ENCODE peak calls at places on chromosome X, in five cellular contexts. One of them, this sample, is unnamed.

GRCh38 chrX:10110316-10110932 is 46.4 kb upstream of the CLCN4 start:
- DNase-seq in cardiac fibroblast: no peak
- DNase-seq in fibroblast of mammary gland: no peak
- DNase-seq in hepatocyte: no peak
- DNase-seq in AG04450: no peak
- DNase-seq in this sample: no peak

GRCh38 chrX:49838374-49838773 is 9.3 kb downstream of the PAGE4 start:
- DNase-seq in cardiac fibroblast: peak; percentile 28
- DNase-seq in fibroblast of mammary gland: peak; percentile 36
- DNase-seq in hepatocyte: peak; percentile 43
- DNase-seq in AG04450: no peak
- DNase-seq in this sample: peak; percentile 10

GRCh38 chrX:11532291-11533075 is 133.2 kb downstream of the ARHGAP6 start:
- DNase-seq in cardiac fibroblast: no peak
- DNase-seq in fibroblast of mammary gland: no peak
- DNase-seq in hepatocyte: peak; percentile 7
- DNase-seq in AG04450: no peak
- DNase-seq in this sample: no peak

GRCh38 chrX:68910743-68911142 is 81.9 kb downstream of the EFNB1 start:
- DNase-seq in cardiac fibroblast: no peak
- DNase-seq in fibroblast of mammary gland: no peak
- DNase-seq in hepatocyte: no peak
- DNase-seq in AG04450: no peak
- DNase-seq in this sample: no peak

GRCh38 chrX:136694491-136695087 is 46.6 kb downstream of the CD40LG start:
- DNase-seq in cardiac fibroblast: peak; percentile 73
- DNase-seq in fibroblast of mammary gland: peak; percentile 60
- DNase-seq in hepatocyte: peak; percentile 51
- DNase-seq in AG04450: no peak
- DNase-seq in this sample: no peak

GRCh38 chrX:81261576-81261975 is 59.7 kb downstream of the SH3BGRL start:
- DNase-seq in cardiac fibroblast: peak; percentile 81
- DNase-seq in fibroblast of mammary gland: peak; percentile 7
- DNase-seq in hepatocyte: no peak
- DNase-seq in AG04450: no peak
- DNase-seq in this sample: no peak

GRCh38 chrX:4570141-4570540 is 856.7 kb upstream of the PRKX start:
- DNase-seq in cardiac fibroblast: no peak
- DNase-seq in fibroblast of mammary gland: no peak
- DNase-seq in hepatocyte: peak; percentile 54
- DNase-seq in AG04450: no peak
- DNase-seq in this sample: peak; percentile 14

GRCh38 chrX:100409316-100410082 is 574 bp downstream of the PCDH19 start:
- DNase-seq in cardiac fibroblast: no peak
- DNase-seq in fibroblast of mammary gland: peak; percentile 8
- DNase-seq in hepatocyte: no peak
- DNase-seq in AG04450: no peak
- DNase-seq in this sample: peak; percentile 31

GRCh38 chrX:17024896-17025295 is 78.4 kb downstream of the REPS2 start:
- DNase-seq in cardiac fibroblast: no peak
- DNase-seq in fibroblast of mammary gland: no peak
- DNase-seq in hepatocyte: peak; percentile 28
- DNase-seq in AG04450: no peak
- DNase-seq in this sample: no peak

GRCh38 chrX:2954541-2954940 is 25.4 kb upstream of the ARSD start:
- DNase-seq in cardiac fibroblast: peak; percentile 46
- DNase-seq in fibroblast of mammary gland: no peak
- DNase-seq in hepatocyte: no peak
- DNase-seq in AG04450: no peak
- DNase-seq in this sample: no peak

GRCh38 chrX:1521459-1521956 is 15.5 kb downstream of the P2RY8 start:
- DNase-seq in cardiac fibroblast: no peak
- DNase-seq in fibroblast of mammary gland: no peak
- DNase-seq in hepatocyte: no peak
- DNase-seq in AG04450: no peak
- DNase-seq in this sample: no peak

GRCh38 chrX:389021-389441 is 2.3 kb upstream of the PPP2R3B start:
- DNase-seq in cardiac fibroblast: no peak
- DNase-seq in fibroblast of mammary gland: no peak
- DNase-seq in hepatocyte: no peak
- DNase-seq in AG04450: no peak
- DNase-seq in this sample: no peak

GRCh38 chrX:39721570-39722279 is 376.0 kb downstream of the BCOR start:
- DNase-seq in cardiac fibroblast: peak; percentile 48
- DNase-seq in fibroblast of mammary gland: peak; percentile 15
- DNase-seq in hepatocyte: peak; percentile 46
- DNase-seq in AG04450: no peak
- DNase-seq in this sample: peak; percentile 10

GRCh38 chrX:337331-337831 is 18.8 kb upstream of the GTPBP6 start:
- DNase-seq in cardiac fibroblast: no peak
- DNase-seq in fibroblast of mammary gland: no peak
- DNase-seq in hepatocyte: no peak
- DNase-seq in AG04450: no peak
- DNase-seq in this sample: no peak

GRCh38 chrX:137151403-137151802 is 117.6 kb upstream of the GPR101 start:
- DNase-seq in cardiac fibroblast: no peak
- DNase-seq in fibroblast of mammary gland: no peak
- DNase-seq in hepatocyte: no peak
- DNase-seq in AG04450: no peak
- DNase-seq in this sample: no peak

GRCh38 chrX:38262715-38263620 is 42.3 kb upstream of the SRPX start:
- DNase-seq in cardiac fibroblast: peak; percentile 8
- DNase-seq in fibroblast of mammary gland: no peak
- DNase-seq in hepatocyte: no peak
- DNase-seq in AG04450: peak; percentile 21
- DNase-seq in this sample: peak; percentile 58

GRCh38 chrX:72306851-72307645 is 1.3 kb upstream of the CITED1 start:
- DNase-seq in cardiac fibroblast: peak; percentile 63
- DNase-seq in fibroblast of mammary gland: peak; percentile 62
- DNase-seq in hepatocyte: peak; percentile 48
- DNase-seq in AG04450: peak; percentile 37
- DNase-seq in this sample: peak; percentile 63

GRCh38 chrX:16786791-16787735 is 797 bp downstream of the TXLNG start:
- DNase-seq in cardiac fibroblast: no peak
- DNase-seq in fibroblast of mammary gland: peak; percentile 50
- DNase-seq in hepatocyte: peak; percentile 58
- DNase-seq in AG04450: no peak
- DNase-seq in this sample: peak; percentile 21

GRCh38 chrX:23776363-23776762 is 6.6 kb upstream of the SAT1 start:
- DNase-seq in cardiac fibroblast: no peak
- DNase-seq in fibroblast of mammary gland: no peak
- DNase-seq in hepatocyte: no peak
- DNase-seq in AG04450: no peak
- DNase-seq in this sample: no peak

GRCh38 chrX:1928805-1929204 is 313.9 kb downstream of the ASMT start:
- DNase-seq in cardiac fibroblast: no peak
- DNase-seq in fibroblast of mammary gland: no peak
- DNase-seq in hepatocyte: no peak
- DNase-seq in AG04450: no peak
- DNase-seq in this sample: no peak

GRCh38 chrX:21806691-21807090 is 32.7 kb upstream of the MBTPS2 start:
- DNase-seq in cardiac fibroblast: peak; percentile 28
- DNase-seq in fibroblast of mammary gland: peak; percentile 39
- DNase-seq in hepatocyte: no peak
- DNase-seq in AG04450: no peak
- DNase-seq in this sample: no peak

GRCh38 chrX:40988100-40988499 is 97.1 kb upstream of the USP9X start:
- DNase-seq in cardiac fibroblast: no peak
- DNase-seq in fibroblast of mammary gland: no peak
- DNase-seq in hepatocyte: no peak
- DNase-seq in AG04450: no peak
- DNase-seq in this sample: no peak

GRCh38 chrX:109266034-109266433 is 215.9 kb downstream of the GUCY2F start:
- DNase-seq in cardiac fibroblast: no peak
- DNase-seq in fibroblast of mammary gland: no peak
- DNase-seq in hepatocyte: no peak
- DNase-seq in AG04450: no peak
- DNase-seq in this sample: no peak

GRCh38 chrX:134932528-134933217 is 58.1 kb upstream of the SMIM10 start:
- DNase-seq in cardiac fibroblast: peak; percentile 81
- DNase-seq in fibroblast of mammary gland: peak; percentile 80
- DNase-seq in hepatocyte: no peak
- DNase-seq in AG04450: no peak
- DNase-seq in this sample: peak; percentile 36

GRCh38 chrX:67288958-67289641 is 254.7 kb upstream of the AR start:
- DNase-seq in cardiac fibroblast: no peak
- DNase-seq in fibroblast of mammary gland: no peak
- DNase-seq in hepatocyte: no peak
- DNase-seq in AG04450: no peak
- DNase-seq in this sample: no peak

GRCh38 chrX:68841251-68842049 is 12.6 kb downstream of the EFNB1 start:
- DNase-seq in cardiac fibroblast: no peak
- DNase-seq in fibroblast of mammary gland: no peak
- DNase-seq in hepatocyte: no peak
- DNase-seq in AG04450: no peak
- DNase-seq in this sample: no peak

GRCh38 chrX:148265829-148266228 is 234.6 kb upstream of the AFF2 start:
- DNase-seq in cardiac fibroblast: no peak
- DNase-seq in fibroblast of mammary gland: no peak
- DNase-seq in hepatocyte: no peak
- DNase-seq in AG04450: no peak
- DNase-seq in this sample: no peak

GRCh38 chrX:7072856-7073255 is 74.7 kb upstream of the STS start:
- DNase-seq in cardiac fibroblast: no peak
- DNase-seq in fibroblast of mammary gland: no peak
- DNase-seq in hepatocyte: no peak
- DNase-seq in AG04450: no peak
- DNase-seq in this sample: no peak

GRCh38 chrX:22165732-22166457 is 106.8 kb upstream of the CBLL2 start:
- DNase-seq in cardiac fibroblast: peak; percentile 26
- DNase-seq in fibroblast of mammary gland: peak; percentile 44
- DNase-seq in hepatocyte: no peak
- DNase-seq in AG04450: no peak
- DNase-seq in this sample: peak; percentile 14

GRCh38 chrX:84469226-84469625 is 33.0 kb downstream of the HDX start:
- DNase-seq in cardiac fibroblast: peak; percentile 60
- DNase-seq in fibroblast of mammary gland: peak; percentile 64
- DNase-seq in hepatocyte: peak; percentile 26
- DNase-seq in AG04450: no peak
- DNase-seq in this sample: peak; percentile 7

GRCh38 chrX:38233891-38234807 is 13.5 kb upstream of the SRPX start:
- DNase-seq in cardiac fibroblast: peak; percentile 85
- DNase-seq in fibroblast of mammary gland: peak; percentile 96
- DNase-seq in hepatocyte: no peak
- DNase-seq in AG04450: no peak
- DNase-seq in this sample: peak; percentile 76

GRCh38 chrX:67544281-67544680 is 460 bp downstream of the AR start:
- DNase-seq in cardiac fibroblast: no peak
- DNase-seq in fibroblast of mammary gland: peak; percentile 18
- DNase-seq in hepatocyte: peak; percentile 16
- DNase-seq in AG04450: no peak
- DNase-seq in this sample: no peak

DNA sequence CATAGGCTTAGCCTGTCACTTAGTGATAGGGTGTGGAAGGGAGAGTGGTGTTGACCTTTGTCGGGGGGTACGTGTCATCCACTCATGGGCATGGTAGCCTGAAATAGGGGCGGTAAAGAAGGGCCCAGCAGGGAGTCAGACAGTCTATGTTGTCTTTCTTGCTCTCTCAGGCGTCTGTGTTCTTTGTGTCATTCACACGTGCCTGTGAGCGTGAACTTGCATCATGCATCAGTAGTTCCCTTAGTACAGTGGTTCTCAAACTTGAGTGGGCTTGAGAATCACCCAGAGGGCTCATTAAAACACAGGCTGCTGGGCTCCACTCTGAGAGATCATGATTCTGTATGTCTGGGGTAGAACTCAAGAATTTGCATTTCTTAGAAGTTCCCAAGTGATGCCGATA is 450.9 kb upstream of the FTHL17 start:
- DNase-seq in cardiac fibroblast: no peak
- DNase-seq in fibroblast of mammary gland: no peak
- DNase-seq in hepatocyte: no peak
- DNase-seq in AG04450: no peak
- DNase-seq in this sample: no peak
- H3K4me3 ChIP-seq in cardiac fibroblast: no peak overlapping the region
- H3K4me3 ChIP-seq in fibroblast of mammary gland: no peak overlapping the region
- H3K4me3 ChIP-seq in hepatocyte: no peak overlapping the region
- H3K4me3 ChIP-seq in AG04450: no peak overlapping the region
- H3K4me3 ChIP-seq in this sample: no peak overlapping the region

DNA sequence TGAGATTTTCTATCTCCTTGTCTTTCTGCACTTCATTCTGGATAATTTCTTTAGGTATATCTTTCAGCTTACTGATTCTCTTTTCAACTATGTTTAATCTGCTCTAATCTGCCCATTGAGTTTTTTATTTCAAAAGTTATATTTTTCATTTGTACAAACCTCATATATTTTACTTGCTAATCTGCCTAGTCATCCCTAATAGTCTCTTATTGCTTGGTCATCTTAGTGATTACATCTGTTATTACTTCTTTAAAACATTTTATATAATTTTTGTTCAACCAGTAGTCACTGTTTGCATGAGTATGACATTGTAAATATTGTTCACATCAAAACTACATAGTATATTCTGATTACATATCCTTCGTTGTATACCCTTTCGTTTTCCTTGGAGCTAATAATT is 32.4 kb downstream of the KANTR start:
- DNase-seq in cardiac fibroblast: no peak
- DNase-seq in fibroblast of mammary gland: no peak
- DNase-seq in hepatocyte: no peak
- DNase-seq in AG04450: no peak
- DNase-seq in this sample: no peak
- TF ChIP-seq CTCF in cardiac fibroblast: no peak
- TF ChIP-seq CTCF in fibroblast of mammary gland: no peak
- TF ChIP-seq CTCF in hepatocyte: no peak
- TF ChIP-seq CTCF in AG04450: no peak
- TF ChIP-seq CTCF in this sample: no peak

GRCh38 chrX:55919367-55920221 is 202.0 kb downstream of the RRAGB start:
- DNase-seq in cardiac fibroblast: no peak
- DNase-seq in fibroblast of mammary gland: no peak
- DNase-seq in hepatocyte: no peak
- DNase-seq in AG04450: no peak
- DNase-seq in this sample: no peak
- H3K4me3 ChIP-seq in cardiac fibroblast: no peak overlapping the region
- H3K4me3 ChIP-seq in fibroblast of mammary gland: no peak overlapping the region
- H3K4me3 ChIP-seq in hepatocyte: no peak overlapping the region
- H3K4me3 ChIP-seq in AG04450: no peak overlapping the region
- H3K4me3 ChIP-seq in this sample: no peak overlapping the region

GRCh38 chrX:88613338-88613737 is 133.7 kb upstream of the CPXCR1 start:
- DNase-seq in cardiac fibroblast: peak; percentile 39
- DNase-seq in fibroblast of mammary gland: peak; percentile 2
- DNase-seq in hepatocyte: peak; percentile 74
- DNase-seq in AG04450: no peak
- DNase-seq in this sample: no peak
- TF ChIP-seq CTCF in cardiac fibroblast: peak; percentile 32
- TF ChIP-seq CTCF in fibroblast of mammary gland: peak; percentile 17
- TF ChIP-seq CTCF in hepatocyte: peak; percentile 86
- TF ChIP-seq CTCF in AG04450: no peak
- TF ChIP-seq CTCF in this sample: no peak

DNA sequence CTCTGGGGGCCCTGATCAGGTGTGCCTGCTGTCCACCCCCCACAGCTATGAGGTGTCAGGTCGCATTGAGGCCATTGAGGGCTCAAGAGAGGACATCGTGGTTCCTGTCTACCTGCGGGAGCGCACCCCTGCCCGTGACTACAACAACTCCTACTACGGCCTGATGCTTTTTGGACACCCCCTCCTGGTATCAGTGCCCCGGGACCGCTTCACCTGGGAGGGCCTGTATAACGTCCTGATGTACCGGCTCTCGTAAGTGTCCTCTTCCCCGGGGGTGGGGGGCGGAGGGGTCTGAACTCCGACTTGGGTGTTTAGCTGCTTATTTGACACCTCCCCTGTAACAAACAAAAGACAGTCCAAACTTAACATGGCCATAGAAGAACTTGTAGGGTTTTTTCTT is 10.5 kb downstream of the USP11 start:
- DNase-seq in cardiac fibroblast: no peak
- DNase-seq in fibroblast of mammary gland: no peak
- DNase-seq in hepatocyte: no peak
- DNase-seq in AG04450: no peak
- DNase-seq in this sample: no peak
- H3K4me3 ChIP-seq in cardiac fibroblast: no peak overlapping the region
- H3K4me3 ChIP-seq in fibroblast of mammary gland: no peak overlapping the region
- H3K4me3 ChIP-seq in hepatocyte: no peak overlapping the region
- H3K4me3 ChIP-seq in AG04450: no peak overlapping the region
- H3K4me3 ChIP-seq in this sample: no peak overlapping the region

This sample was measured in foreskin fibroblast.